ENCODE peak calls at places on chromosomes 2 and 18, in five cellular contexts. One of them, this sample, is unnamed.

GRCh38 chr18:23138470-23138869 is 3.2 kb downstream of the CABLES1 start:
- DNase-seq in stomach: peak; percentile 72
- DNase-seq in spleen: no peak
- DNase-seq in HL-60: no peak
- DNase-seq in GM23338: no peak
- DNase-seq in this sample: no peak

GRCh38 chr2:237025090-237025865 is 60.4 kb upstream of the COPS8 start:
- DNase-seq in stomach: peak; percentile 51
- DNase-seq in spleen: no peak
- DNase-seq in HL-60: peak; percentile 27
- DNase-seq in GM23338: no peak
- DNase-seq in this sample: no peak

GRCh38 chr2:197028230-197028629 is 101.7 kb upstream of the PGAP1 start:
- DNase-seq in stomach: no peak
- DNase-seq in spleen: no peak
- DNase-seq in HL-60: no peak
- DNase-seq in GM23338: no peak
- DNase-seq in this sample: no peak

GRCh38 chr2:175557810-175558377 is 376.4 kb upstream of the ATP5MC3 start:
- DNase-seq in stomach: no peak
- DNase-seq in spleen: peak; percentile 65
- DNase-seq in HL-60: no peak
- DNase-seq in GM23338: peak; percentile 21
- DNase-seq in this sample: peak; percentile 88

GRCh38 chr2:217223222-217223930 is 363.5 kb upstream of the TNP1 start:
- DNase-seq in stomach: no peak
- DNase-seq in spleen: no peak
- DNase-seq in HL-60: peak; percentile 75
- DNase-seq in GM23338: no peak
- DNase-seq in this sample: no peak

GRCh38 chr2:38159621-38160020 is 83.7 kb upstream of the CYP1B1 start:
- DNase-seq in stomach: no peak
- DNase-seq in spleen: no peak
- DNase-seq in HL-60: no peak
- DNase-seq in GM23338: peak; percentile 2
- DNase-seq in this sample: no peak

GRCh38 chr2:206217743-206218520 is 56.5 kb upstream of the ZDBF2 start:
- DNase-seq in stomach: no peak
- DNase-seq in spleen: no peak
- DNase-seq in HL-60: no peak
- DNase-seq in GM23338: peak; percentile 44
- DNase-seq in this sample: no peak

GRCh38 chr2:208256192-208256782 is 1.4 kb upstream of the IDH1 start:
- DNase-seq in stomach: no peak
- DNase-seq in spleen: no peak
- DNase-seq in HL-60: no peak
- DNase-seq in GM23338: peak; percentile 58
- DNase-seq in this sample: no peak

GRCh38 chr18:54453996-54454395 is 96.3 kb downstream of the C18orf54 start:
- DNase-seq in stomach: no peak
- DNase-seq in spleen: no peak
- DNase-seq in HL-60: no peak
- DNase-seq in GM23338: no peak
- DNase-seq in this sample: no peak

GRCh38 chr2:113895819-113896563 is 6.1 kb downstream of the ACTR3 start:
- DNase-seq in stomach: no peak
- DNase-seq in spleen: no peak
- DNase-seq in HL-60: no peak
- DNase-seq in GM23338: no peak
- DNase-seq in this sample: no peak

GRCh38 chr2:135694711-135695110 is 46.9 kb upstream of the UBXN4 start:
- DNase-seq in stomach: no peak
- DNase-seq in spleen: no peak
- DNase-seq in HL-60: no peak
- DNase-seq in GM23338: no peak
- DNase-seq in this sample: no peak

GRCh38 chr18:35616664-35617423 is 35.3 kb downstream of the GALNT1 start:
- DNase-seq in stomach: peak; percentile 32
- DNase-seq in spleen: peak; percentile 87
- DNase-seq in HL-60: no peak
- DNase-seq in GM23338: peak; percentile 48
- DNase-seq in this sample: no peak

GRCh38 chr2:19893520-19894134 is 8.2 kb downstream of the TTC32 start:
- DNase-seq in stomach: no peak
- DNase-seq in spleen: no peak
- DNase-seq in HL-60: no peak
- DNase-seq in GM23338: no peak
- DNase-seq in this sample: no peak

GRCh38 chr2:147355706-147356105 is 489.1 kb upstream of the ACVR2A start:
- DNase-seq in stomach: no peak
- DNase-seq in spleen: no peak
- DNase-seq in HL-60: no peak
- DNase-seq in GM23338: peak; percentile 14
- DNase-seq in this sample: no peak

GRCh38 chr2:88181511-88181910 is 11.4 kb downstream of the THNSL2 start:
- DNase-seq in stomach: no peak
- DNase-seq in spleen: no peak
- DNase-seq in HL-60: no peak
- DNase-seq in GM23338: no peak
- DNase-seq in this sample: no peak

GRCh38 chr2:163558286-163559009 is 177.4 kb downstream of the FIGN start:
- DNase-seq in stomach: no peak
- DNase-seq in spleen: no peak
- DNase-seq in HL-60: no peak
- DNase-seq in GM23338: no peak
- DNase-seq in this sample: no peak

GRCh38 chr2:224442092-224442999 is 40.4 kb upstream of the FAM124B start:
- DNase-seq in stomach: no peak
- DNase-seq in spleen: peak; percentile 75
- DNase-seq in HL-60: no peak
- DNase-seq in GM23338: peak; percentile 89
- DNase-seq in this sample: no peak

GRCh38 chr2:219024059-219024458 is 17.3 kb downstream of the CFAP65 start:
- DNase-seq in stomach: no peak
- DNase-seq in spleen: peak; percentile 56
- DNase-seq in HL-60: no peak
- DNase-seq in GM23338: no peak
- DNase-seq in this sample: no peak

GRCh38 chr2:43493954-43494353 is 101.9 kb downstream of the THADA start:
- DNase-seq in stomach: no peak
- DNase-seq in spleen: no peak
- DNase-seq in HL-60: no peak
- DNase-seq in GM23338: no peak
- DNase-seq in this sample: no peak

GRCh38 chr2:43488737-43489136 is 107.1 kb downstream of the THADA start:
- DNase-seq in stomach: no peak
- DNase-seq in spleen: no peak
- DNase-seq in HL-60: no peak
- DNase-seq in GM23338: no peak
- DNase-seq in this sample: no peak

GRCh38 chr2:43486604-43487003 is 109.2 kb downstream of the THADA start:
- DNase-seq in stomach: no peak
- DNase-seq in spleen: no peak
- DNase-seq in HL-60: no peak
- DNase-seq in GM23338: no peak
- DNase-seq in this sample: no peak

GRCh38 chr2:43490387-43490786 is 105.5 kb downstream of the THADA start:
- DNase-seq in stomach: no peak
- DNase-seq in spleen: no peak
- DNase-seq in HL-60: no peak
- DNase-seq in GM23338: peak; percentile 7
- DNase-seq in this sample: no peak

GRCh38 chr2:43491070-43491639 is 104.7 kb downstream of the THADA start:
- DNase-seq in stomach: no peak
- DNase-seq in spleen: no peak
- DNase-seq in HL-60: no peak
- DNase-seq in GM23338: no peak
- DNase-seq in this sample: no peak
- TF ChIP-seq POLR2AphosphoS5 in stomach: no peak
- TF ChIP-seq POLR2AphosphoS5 in spleen: no peak
- TF ChIP-seq POLR2AphosphoS5 in HL-60: no peak
- TF ChIP-seq POLR2AphosphoS5 in GM23338: no peak
- TF ChIP-seq POLR2AphosphoS5 in this sample: no peak

DNA sequence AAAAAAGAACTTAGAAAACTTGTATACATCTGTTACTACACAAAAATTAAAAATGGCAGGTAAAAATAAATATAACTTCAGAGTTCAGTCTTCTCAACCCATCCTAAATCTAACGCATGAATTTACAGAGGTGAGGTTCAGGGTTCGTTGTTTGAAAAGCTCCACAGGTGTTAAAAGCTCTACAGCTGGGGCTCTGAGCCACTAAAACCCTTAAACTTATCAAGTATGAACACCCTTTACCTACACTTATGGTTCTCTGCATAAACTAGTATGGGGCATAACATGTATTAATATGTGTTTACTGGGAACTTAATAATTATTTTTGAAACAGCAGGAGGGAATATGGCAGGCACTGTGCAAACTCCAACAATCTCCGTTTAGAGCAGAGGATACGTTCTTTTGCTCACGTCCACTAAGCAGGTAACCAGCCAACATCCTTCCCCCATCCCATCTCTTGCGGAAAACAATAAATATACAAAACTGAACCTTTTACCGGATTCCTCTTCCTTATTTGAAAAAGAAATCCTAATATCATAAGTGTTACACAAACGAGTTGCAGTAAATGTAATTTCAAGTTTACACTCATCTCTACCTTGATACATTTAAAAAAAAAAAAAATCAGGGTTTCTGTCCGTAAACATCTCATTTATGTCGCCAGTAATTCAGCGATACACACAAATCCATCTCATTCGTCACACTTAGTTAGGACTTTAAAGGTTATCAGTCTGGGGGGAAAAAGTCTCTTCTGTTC is 1.3 kb downstream of the PIAS2 start:
- DNase-seq in stomach: no peak
- DNase-seq in spleen: no peak
- DNase-seq in HL-60: no peak
- DNase-seq in GM23338: no peak
- DNase-seq in this sample: no peak
- H3K27ac ChIP-seq in stomach: no peak overlapping the region
- H3K27ac ChIP-seq in spleen: no peak overlapping the region
- H3K27ac ChIP-seq in HL-60: peak overlapping the region; percentile 73
- H3K27ac ChIP-seq in GM23338: no peak overlapping the region
- H3K27ac ChIP-seq in this sample: peak overlapping the region; percentile 90

GRCh38 chr2:165417009-165417408 is 52.5 kb upstream of the CSRNP3 start:
- DNase-seq in stomach: no peak
- DNase-seq in spleen: no peak
- DNase-seq in HL-60: no peak
- DNase-seq in GM23338: no peak
- DNase-seq in this sample: no peak
- TF ChIP-seq CTCF in stomach: no peak
- TF ChIP-seq CTCF in spleen: no peak
- TF ChIP-seq CTCF in HL-60: no peak
- TF ChIP-seq CTCF in GM23338: peak; percentile 49
- TF ChIP-seq CTCF in this sample: no peak

GRCh38 chr2:120809151-120809550 is 73.5 kb downstream of the GLI2 start:
- DNase-seq in stomach: no peak
- DNase-seq in spleen: no peak
- DNase-seq in HL-60: no peak
- DNase-seq in GM23338: no peak
- DNase-seq in this sample: no peak

GRCh38 chr2:120812866-120813265 is 77.2 kb downstream of the GLI2 start:
- DNase-seq in stomach: no peak
- DNase-seq in spleen: no peak
- DNase-seq in HL-60: no peak
- DNase-seq in GM23338: no peak
- DNase-seq in this sample: no peak

GRCh38 chr2:120814352-120814751 is 78.7 kb downstream of the GLI2 start:
- DNase-seq in stomach: no peak
- DNase-seq in spleen: peak; percentile 61
- DNase-seq in HL-60: no peak
- DNase-seq in GM23338: no peak
- DNase-seq in this sample: no peak

GRCh38 chr2:120809576-120810440 is 74.1 kb downstream of the GLI2 start:
- DNase-seq in stomach: no peak
- DNase-seq in spleen: no peak
- DNase-seq in HL-60: no peak
- DNase-seq in GM23338: no peak
- DNase-seq in this sample: no peak

DNA sequence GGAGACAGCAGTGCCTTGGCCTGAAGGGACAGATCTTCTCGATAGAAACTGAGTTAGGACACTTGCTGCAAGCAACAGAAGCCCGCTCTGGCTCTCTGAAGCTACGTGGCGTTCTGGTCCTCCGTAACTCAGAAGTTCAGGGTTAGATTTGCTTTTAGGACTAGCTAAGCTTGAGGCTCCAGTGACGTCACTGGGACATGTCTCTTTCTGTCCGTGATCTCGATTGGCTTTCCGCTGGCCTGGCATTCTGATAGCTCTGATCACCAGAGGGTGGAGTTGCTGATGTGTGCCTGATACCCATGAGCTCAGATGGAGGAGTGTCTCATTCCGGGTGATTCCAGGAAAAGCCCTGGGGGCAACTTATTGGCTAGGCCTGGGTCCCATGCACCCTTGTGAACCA is 75.0 kb downstream of the GLI2 start:
- DNase-seq in stomach: no peak
- DNase-seq in spleen: no peak
- DNase-seq in HL-60: no peak
- DNase-seq in GM23338: no peak
- DNase-seq in this sample: no peak
- TF ChIP-seq POLR2AphosphoS5 in stomach: no peak
- TF ChIP-seq POLR2AphosphoS5 in spleen: no peak
- TF ChIP-seq POLR2AphosphoS5 in HL-60: no peak
- TF ChIP-seq POLR2AphosphoS5 in GM23338: no peak
- TF ChIP-seq POLR2AphosphoS5 in this sample: no peak

GRCh38 chr2:36824281-36824680 is 127.8 kb downstream of the VIT start:
- DNase-seq in stomach: no peak
- DNase-seq in spleen: no peak
- DNase-seq in HL-60: no peak
- DNase-seq in GM23338: peak; percentile 73
- DNase-seq in this sample: no peak

GRCh38 chr2:36818542-36818941 is 122.0 kb downstream of the VIT start:
- DNase-seq in stomach: no peak
- DNase-seq in spleen: no peak
- DNase-seq in HL-60: no peak
- DNase-seq in GM23338: no peak
- DNase-seq in this sample: no peak

GRCh38 chr2:36820942-36821605 is 124.6 kb downstream of the VIT start:
- DNase-seq in stomach: no peak
- DNase-seq in spleen: no peak
- DNase-seq in HL-60: no peak
- DNase-seq in GM23338: no peak
- DNase-seq in this sample: no peak

DNA sequence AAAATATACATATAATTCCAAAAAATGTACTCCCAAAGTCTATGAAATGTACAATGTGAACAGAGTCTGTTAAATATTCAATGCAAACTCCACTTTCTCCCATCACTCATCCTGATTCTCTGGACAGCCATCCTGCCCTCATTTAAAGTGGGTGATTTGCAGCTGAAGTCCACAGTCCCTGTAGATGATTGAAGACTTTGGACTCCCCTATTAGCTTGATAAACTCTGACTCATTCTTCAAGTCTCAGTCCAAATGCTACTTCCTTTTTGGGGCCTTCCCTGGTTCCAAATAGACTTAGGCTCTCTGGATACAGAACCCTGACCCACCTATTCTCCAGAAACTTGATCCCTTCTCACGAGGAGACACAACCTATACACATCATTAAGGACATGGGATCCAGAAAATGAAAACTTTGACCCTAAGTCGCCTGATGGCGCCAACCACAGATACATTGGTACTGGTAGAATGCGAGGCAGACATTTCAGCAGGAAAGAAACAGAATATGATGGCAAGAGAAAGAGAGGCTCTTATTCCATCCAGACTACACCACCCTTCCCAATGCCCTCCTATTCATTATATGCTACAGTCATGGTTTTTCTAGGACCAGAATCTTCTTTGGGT is 122.7 kb downstream of the VIT start:
- DNase-seq in stomach: no peak
- DNase-seq in spleen: no peak
- DNase-seq in HL-60: no peak
- DNase-seq in GM23338: peak; percentile 61
- DNase-seq in this sample: no peak
- H3K27ac ChIP-seq in stomach: no peak overlapping the region
- H3K27ac ChIP-seq in spleen: no peak overlapping the region
- H3K27ac ChIP-seq in HL-60: no peak overlapping the region
- H3K27ac ChIP-seq in GM23338: no peak overlapping the region
- H3K27ac ChIP-seq in this sample: no peak overlapping the region

This sample was measured in esophagus muscularis mucosa.